ENCODE peak calls at places on chromosomes 16 and 17, in eight cellular contexts. One of them, this sample, is unnamed.

GRCh38 chr17:62017496-62017895 is 47.6 kb downstream of the MED13 start:
- DNase-seq in pons: no peak
- DNase-seq in RWPE1: no peak
- DNase-seq in NCI-H1092: no peak
- DNase-seq in stimulated activated CD4-positive, alpha-beta T cell treated with anti-CD3 and anti-CD28 coated beads, TNF-alpha, amount 100 ng/mL, for 24 hours: no peak
- DNase-seq in body of pancreas: no peak
- DNase-seq in ELR: peak
- DNase-seq in H54: peak
- DNase-seq in this sample: no peak

GRCh38 chr17:77581480-77581879 is 377.0 kb upstream of the TNRC6C start:
- DNase-seq in pons: no peak
- DNase-seq in RWPE1: no peak
- DNase-seq in NCI-H1092: no peak
- DNase-seq in stimulated activated CD4-positive, alpha-beta T cell treated with anti-CD3 and anti-CD28 coated beads, TNF-alpha, amount 100 ng/mL, for 24 hours: no peak
- DNase-seq in body of pancreas: no peak
- DNase-seq in ELR: peak
- DNase-seq in H54: no peak
- DNase-seq in this sample: no peak

GRCh38 chr17:73430848-73431247 is 119.0 kb upstream of the CDC42EP4 start:
- DNase-seq in pons: no peak
- DNase-seq in RWPE1: no peak
- DNase-seq in NCI-H1092: peak
- DNase-seq in stimulated activated CD4-positive, alpha-beta T cell treated with anti-CD3 and anti-CD28 coated beads, TNF-alpha, amount 100 ng/mL, for 24 hours: peak
- DNase-seq in body of pancreas: no peak
- DNase-seq in ELR: peak
- DNase-seq in H54: no peak
- DNase-seq in this sample: no peak

GRCh38 chr16:11036040-11036439 is 91.7 kb downstream of the CLEC16A start:
- DNase-seq in pons: no peak
- DNase-seq in RWPE1: no peak
- DNase-seq in NCI-H1092: no peak
- DNase-seq in stimulated activated CD4-positive, alpha-beta T cell treated with anti-CD3 and anti-CD28 coated beads, TNF-alpha, amount 100 ng/mL, for 24 hours: no peak
- DNase-seq in body of pancreas: no peak
- DNase-seq in ELR: no peak
- DNase-seq in H54: no peak
- DNase-seq in this sample: no peak

GRCh38 chr17:16417896-16418683 is 2.7 kb downstream of the TRPV2 start:
- DNase-seq in pons: no peak
- DNase-seq in RWPE1: no peak
- DNase-seq in NCI-H1092: no peak
- DNase-seq in stimulated activated CD4-positive, alpha-beta T cell treated with anti-CD3 and anti-CD28 coated beads, TNF-alpha, amount 100 ng/mL, for 24 hours: no peak
- DNase-seq in body of pancreas: no peak
- DNase-seq in ELR: peak
- DNase-seq in H54: no peak
- DNase-seq in this sample: peak

GRCh38 chr16:85144026-85144915 is 32.0 kb upstream of the CIBAR2 start:
- DNase-seq in pons: no peak
- DNase-seq in RWPE1: no peak
- DNase-seq in NCI-H1092: no peak
- DNase-seq in stimulated activated CD4-positive, alpha-beta T cell treated with anti-CD3 and anti-CD28 coated beads, TNF-alpha, amount 100 ng/mL, for 24 hours: no peak
- DNase-seq in body of pancreas: no peak
- DNase-seq in ELR: peak
- DNase-seq in H54: no peak
- DNase-seq in this sample: no peak

GRCh38 chr16:3004781-3005284 is 7.9 kb upstream of the CLDN9 start:
- DNase-seq in pons: no peak
- DNase-seq in RWPE1: no peak
- DNase-seq in NCI-H1092: no peak
- DNase-seq in stimulated activated CD4-positive, alpha-beta T cell treated with anti-CD3 and anti-CD28 coated beads, TNF-alpha, amount 100 ng/mL, for 24 hours: no peak
- DNase-seq in body of pancreas: peak
- DNase-seq in ELR: no peak
- DNase-seq in H54: peak
- DNase-seq in this sample: peak

GRCh38 chr17:39606434-39607056 is 1.2 kb downstream of the NEUROD2 start:
- DNase-seq in pons: no peak
- DNase-seq in RWPE1: no peak
- DNase-seq in NCI-H1092: no peak
- DNase-seq in stimulated activated CD4-positive, alpha-beta T cell treated with anti-CD3 and anti-CD28 coated beads, TNF-alpha, amount 100 ng/mL, for 24 hours: no peak
- DNase-seq in body of pancreas: no peak
- DNase-seq in ELR: no peak
- DNase-seq in H54: no peak
- DNase-seq in this sample: no peak

GRCh38 chr17:77281024-77281903 is 140.5 kb downstream of the SEC14L1 start:
- DNase-seq in pons: no peak
- DNase-seq in RWPE1: peak
- DNase-seq in NCI-H1092: peak
- DNase-seq in stimulated activated CD4-positive, alpha-beta T cell treated with anti-CD3 and anti-CD28 coated beads, TNF-alpha, amount 100 ng/mL, for 24 hours: peak
- DNase-seq in body of pancreas: peak
- DNase-seq in ELR: peak
- DNase-seq in H54: peak
- DNase-seq in this sample: peak

GRCh38 chr17:6639651-6640535 is 618 bp downstream of the KIAA0753 start:
- DNase-seq in pons: no peak
- DNase-seq in RWPE1: peak
- DNase-seq in NCI-H1092: no peak
- DNase-seq in stimulated activated CD4-positive, alpha-beta T cell treated with anti-CD3 and anti-CD28 coated beads, TNF-alpha, amount 100 ng/mL, for 24 hours: peak
- DNase-seq in body of pancreas: no peak
- DNase-seq in ELR: peak
- DNase-seq in H54: no peak
- DNase-seq in this sample: peak

GRCh38 chr17:5584971-5585794 is 874 bp upstream of the NLRP1 start:
- DNase-seq in pons: peak
- DNase-seq in RWPE1: peak
- DNase-seq in NCI-H1092: no peak
- DNase-seq in stimulated activated CD4-positive, alpha-beta T cell treated with anti-CD3 and anti-CD28 coated beads, TNF-alpha, amount 100 ng/mL, for 24 hours: no peak
- DNase-seq in body of pancreas: no peak
- DNase-seq in ELR: peak
- DNase-seq in H54: peak
- DNase-seq in this sample: peak

GRCh38 chr16:85616608-85617311 is 3.6 kb downstream of the GSE1 start:
- DNase-seq in pons: no peak
- DNase-seq in RWPE1: no peak
- DNase-seq in NCI-H1092: peak
- DNase-seq in stimulated activated CD4-positive, alpha-beta T cell treated with anti-CD3 and anti-CD28 coated beads, TNF-alpha, amount 100 ng/mL, for 24 hours: no peak
- DNase-seq in body of pancreas: peak
- DNase-seq in ELR: no peak
- DNase-seq in H54: no peak
- DNase-seq in this sample: no peak

This sample was measured in HTR-8/SVneo.